ENCODE peak calls at places on chromosomes 2 and 18, in ten cellular contexts. F is endothelial cell, V is fibroblast of pulmonary artery, W is AG04449, O is fibroblast of villous mesenchyme, H is tibial nerve, X is RWPE1, P is left ventricle myocardium inferior, I is fibroblast of mammary gland, U is GM13976. N is an unnamed sample.

GRCh38 chr18:59621027-59621426 is 76.2 kb downstream of the CCBE1 start:
- DNase-seq in F (no peak), V (peak), W (no peak), O (no peak), H (no peak), X (peak), P (no peak), I (peak), U (no peak), N (no peak)

GRCh38 chr2:10916953-10917352 is 5.2 kb downstream of the KCNF1 start:
- DNase-seq in F (no peak), V (no peak), W (no peak), O (no peak), H (no peak), X (no peak), P (no peak), I (no peak), U (no peak), N (no peak)

GRCh38 chr2:25127631-25128030 is 40.7 kb downstream of the POMC start:
- DNase-seq in F (no peak), V (peak), W (no peak), O (no peak), H (no peak), X (no peak), P (no peak), I (peak), U (no peak), N (no peak)

GRCh38 chr2:212181646-212182045 is 357.0 kb downstream of the ERBB4 start:
- DNase-seq in F (no peak), V (no peak), W (no peak), O (no peak), H (no peak), X (no peak), P (no peak), I (no peak), U (no peak), N (no peak)

GRCh38 chr2:49162151-49162550 is 7.8 kb upstream of the FSHR start:
- DNase-seq in F (no peak), V (no peak), W (no peak), O (no peak), H (no peak), X (no peak), P (no peak), I (no peak), U (no peak), N (no peak)

GRCh38 chr18:39480494-39481245 is 1915.1 kb upstream of the CELF4 start:
- DNase-seq in F (no peak), V (peak), W (no peak), O (peak), H (no peak), X (no peak), P (no peak), I (no peak), U (no peak), N (no peak)

GRCh38 chr2:20424300-20425290 is 22.3 kb upstream of the RHOB start:
- DNase-seq in F (peak), V (peak), W (no peak), O (peak), H (no peak), X (no peak), P (peak), I (peak), U (peak), N (no peak)

GRCh38 chr18:32879497-32879896 is 106.7 kb upstream of the KLHL14 start:
- DNase-seq in F (no peak), V (no peak), W (no peak), O (no peak), H (no peak), X (no peak), P (no peak), I (no peak), U (no peak), N (no peak)

GRCh38 chr2:10368491-10369231 is 66.0 kb downstream of the HPCAL1 start:
- DNase-seq in F (no peak), V (no peak), W (no peak), O (no peak), H (no peak), X (no peak), P (no peak), I (no peak), U (no peak), N (no peak)

GRCh38 chr2:30654404-30654803 is 152.8 kb downstream of the CAPN13 start:
- DNase-seq in F (no peak), V (no peak), W (no peak), O (no peak), H (no peak), X (no peak), P (no peak), I (no peak), U (no peak), N (no peak)

GRCh38 chr18:79323471-79323870 is 72.3 kb upstream of the NFATC1 start:
- DNase-seq in F (no peak), V (no peak), W (no peak), O (no peak), H (no peak), X (no peak), P (no peak), I (no peak), U (no peak), N (no peak)

GRCh38 chr2:18441583-18441982 is 118.9 kb downstream of the RDH14 start:
- DNase-seq in F (no peak), V (no peak), W (no peak), O (no peak), H (no peak), X (no peak), P (no peak), I (no peak), U (no peak), N (no peak)

DNA sequence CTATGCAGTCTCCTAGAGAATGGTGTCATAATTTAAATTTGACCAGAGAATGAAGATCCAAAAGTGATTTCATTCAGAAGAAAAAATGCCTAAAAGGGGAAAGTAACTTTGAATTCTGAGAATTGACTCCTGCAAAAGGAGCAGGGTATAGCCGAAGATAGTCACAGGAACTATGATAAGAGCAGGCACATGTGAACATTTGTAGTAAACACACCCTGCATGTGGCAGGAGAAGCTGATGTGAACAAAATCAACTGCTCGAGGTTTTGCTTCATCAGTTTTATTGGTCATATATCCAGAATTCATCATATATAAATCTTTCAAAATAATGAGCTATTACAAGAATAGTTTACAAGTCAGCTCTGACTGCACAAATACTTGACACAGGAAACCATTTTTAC is 14.0 kb downstream of the MCFD2 start:
- DNase-seq in F (no peak), V (no peak), W (no peak), O (no peak), H (no peak), X (no peak), P (no peak), I (no peak), U (no peak), N (no peak)
- TF ChIP-seq CTCF in F (no peak), V (no peak), W (no peak), O (no peak), H (no peak), X (no peak), P (no peak), I (no peak), U (no peak), N (no peak)

DNA sequence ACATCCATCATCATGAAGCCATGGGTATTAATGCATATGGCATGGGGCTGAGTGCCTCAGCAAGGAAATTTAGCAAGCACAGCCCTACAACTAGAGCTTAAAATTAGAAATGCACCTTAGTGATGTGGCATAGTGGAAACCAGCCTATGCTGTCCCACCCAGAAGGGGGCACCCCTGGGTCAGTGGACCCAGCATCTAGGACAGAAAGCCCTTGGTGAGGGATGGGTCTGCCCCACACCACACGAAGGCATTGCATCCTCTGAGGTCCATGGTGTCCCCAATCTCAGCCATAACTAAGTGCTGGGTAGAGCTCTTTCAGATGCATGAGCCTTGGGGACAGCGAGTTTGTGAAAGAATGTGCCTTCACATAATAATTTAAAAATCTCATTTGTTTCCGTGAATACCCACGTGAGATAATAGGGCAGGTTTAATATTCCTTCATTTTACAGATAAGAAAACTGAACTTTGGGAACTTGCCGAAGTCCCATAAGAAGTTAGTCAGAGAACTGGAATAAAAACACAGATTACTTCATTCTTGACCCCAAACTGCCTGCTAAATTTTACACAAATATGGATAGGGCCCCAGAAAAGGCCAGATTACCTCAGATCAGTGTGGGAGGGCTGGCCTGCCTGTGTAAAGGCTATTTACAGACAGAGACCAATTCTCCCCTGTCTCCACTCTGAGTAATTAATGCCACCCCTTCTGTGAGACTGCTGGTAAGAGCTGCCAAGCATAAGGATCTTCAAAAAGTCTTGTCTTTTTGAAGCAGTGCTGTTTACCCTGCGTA is 139.0 kb downstream of the MGAT5 start:
- DNase-seq in F (no peak), V (peak), W (no peak), O (peak), H (no peak), X (no peak), P (no peak), I (peak), U (no peak), N (no peak)
- TF ChIP-seq CTCF in F (no peak), V (peak), W (no peak), O (peak), H (no peak), X (no peak), P (no peak), I (peak), U (no peak), N (no peak)

GRCh38 chr2:193231634-193232033 is 1036.9 kb upstream of the TMEFF2 start:
- DNase-seq in F (no peak), V (no peak), W (no peak), O (no peak), H (no peak), X (no peak), P (no peak), I (no peak), U (no peak), N (no peak)

GRCh38 chr2:193222456-193222855 is 1027.7 kb upstream of the TMEFF2 start:
- DNase-seq in F (no peak), V (no peak), W (no peak), O (no peak), H (no peak), X (no peak), P (no peak), I (no peak), U (no peak), N (no peak)

GRCh38 chr2:193228276-193228675 is 1033.5 kb upstream of the TMEFF2 start:
- DNase-seq in F (no peak), V (no peak), W (no peak), O (no peak), H (no peak), X (no peak), P (no peak), I (no peak), U (no peak), N (no peak)
- TF ChIP-seq CTCF in F (no peak), V (no peak), W (no peak), O (no peak), H (no peak), X (no peak), P (no peak), I (no peak), U (no peak), N (no peak)

DNA sequence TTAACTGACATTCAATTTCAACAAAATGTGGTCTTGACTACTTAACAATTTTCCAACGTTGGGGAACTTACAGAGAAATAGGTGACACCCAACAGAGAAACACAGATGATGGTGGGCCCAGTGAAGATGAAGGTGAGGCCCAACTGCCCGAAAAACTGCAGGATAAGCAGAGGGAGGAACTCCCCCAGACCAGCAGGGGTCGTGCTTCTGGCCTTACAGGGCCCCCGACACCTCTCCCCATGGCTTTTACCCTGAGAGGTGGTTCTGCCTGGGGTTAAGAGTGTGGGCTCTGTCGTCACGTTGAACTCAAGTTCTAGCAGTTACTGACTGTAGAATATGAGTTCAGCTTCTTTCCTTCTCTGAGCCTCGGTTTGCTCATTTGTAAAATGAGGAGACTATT is 119.5 kb upstream of the SMIM21 start:
- DNase-seq in F (no peak), V (no peak), W (no peak), O (no peak), H (no peak), X (no peak), P (no peak), I (no peak), U (no peak), N (no peak)
- TF ChIP-seq CTCF in F (no peak), V (no peak), W (no peak), O (no peak), H (no peak), X (no peak), P (no peak), I (peak), U (peak), N (no peak)

GRCh38 chr2:3194828-3195227 is 182.8 kb downstream of the EIPR1 start:
- DNase-seq in F (no peak), V (no peak), W (no peak), O (no peak), H (no peak), X (no peak), P (no peak), I (no peak), U (no peak), N (no peak)

GRCh38 chr2:3198119-3198518 is 179.5 kb downstream of the EIPR1 start:
- DNase-seq in F (peak), V (no peak), W (no peak), O (no peak), H (no peak), X (no peak), P (no peak), I (peak), U (no peak), N (peak)

GRCh38 chr2:3196716-3197115 is 180.9 kb downstream of the EIPR1 start:
- DNase-seq in F (no peak), V (no peak), W (no peak), O (no peak), H (no peak), X (no peak), P (no peak), I (no peak), U (no peak), N (no peak)

GRCh38 chr2:3197308-3197707 is 180.3 kb downstream of the EIPR1 start:
- DNase-seq in F (no peak), V (no peak), W (no peak), O (no peak), H (no peak), X (no peak), P (no peak), I (no peak), U (no peak), N (peak)

DNA sequence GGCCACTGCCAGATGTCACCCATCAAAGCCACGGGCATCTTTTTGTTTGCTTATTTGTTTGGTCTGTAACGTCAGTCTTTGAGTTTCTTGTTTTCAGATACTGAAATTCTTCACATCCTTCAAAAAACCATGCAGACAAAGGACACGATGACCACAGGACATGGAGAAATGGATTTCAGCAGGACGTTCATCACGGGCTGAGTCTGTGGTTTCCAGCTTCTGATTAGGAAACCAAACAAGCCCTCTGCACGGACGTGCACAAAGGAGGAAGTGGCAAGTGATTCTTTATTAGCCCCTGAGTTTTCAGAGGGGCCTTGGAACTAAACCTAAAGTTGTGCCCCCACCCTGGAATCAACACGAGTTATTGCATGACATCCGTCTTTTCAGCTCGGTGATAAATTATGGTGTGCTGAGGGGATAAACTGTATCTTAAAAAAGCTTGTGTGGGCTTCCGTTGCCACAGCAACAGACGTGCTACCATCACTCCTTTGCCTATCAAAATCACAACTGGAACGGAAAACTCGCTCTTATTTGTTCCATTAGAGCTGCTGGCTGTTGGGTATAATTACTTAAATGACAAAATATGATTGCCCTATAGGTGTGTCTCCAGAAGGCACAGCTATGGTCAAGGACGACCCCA is 181.6 kb downstream of the EIPR1 start:
- DNase-seq in F (no peak), V (no peak), W (no peak), O (no peak), H (no peak), X (no peak), P (no peak), I (no peak), U (no peak), N (no peak)
- TF ChIP-seq CTCF in F (no peak), V (no peak), W (no peak), O (no peak), H (no peak), X (no peak), P (no peak), I (no peak), U (no peak), N (no peak)